ENCODE peak calls at places on chromosomes 3 and 15, in five cellular contexts. V, H, W, Z and J are unnamed samples.

GRCh38 chr3:9316881-9317341 is 45.9 kb upstream of the THUMPD3 start:
- DNase-seq in H (no peak), V (no peak), W (no peak), Z (no peak), J (no peak)

GRCh38 chr3:187193181-187193580 is 4.1 kb upstream of the RTP1 start:
- DNase-seq in V (no peak), H (no peak), Z (no peak), W (no peak), J (no peak)

GRCh38 chr15:101318147-101318809 is 23.2 kb upstream of the SNRPA1 start:
- DNase-seq in V (no peak), W (no peak), Z (no peak), H (no peak), J (no peak)

GRCh38 chr3:76470285-76470684 is 569.6 kb upstream of the ROBO2 start:
- DNase-seq in V (no peak), Z (no peak), W (no peak), H (no peak), J (no peak)

GRCh38 chr15:73935547-73935946 is 9.3 kb downstream of the LOXL1 start:
- DNase-seq in W (no peak), H (no peak), Z (no peak), V (no peak), J (no peak)

GRCh38 chr3:23256741-23257435 is 53.8 kb downstream of the UBE2E2 start:
- DNase-seq in H (no peak), Z (no peak), W (no peak), V (no peak), J (peak)

GRCh38 chr3:185711255-185711870 is 113.5 kb downstream of the IGF2BP2 start:
- DNase-seq in H (no peak), W (no peak), V (no peak), Z (no peak), J (no peak)

GRCh38 chr15:61421470-61421869 is 192.4 kb upstream of the RORA start:
- DNase-seq in Z (no peak), W (no peak), H (no peak), V (no peak), J (no peak)

GRCh38 chr15:68404056-68404798 is 27.7 kb downstream of the ITGA11 start:
- DNase-seq in V (no peak), W (no peak), Z (no peak), H (no peak), J (no peak)

GRCh38 chr3:8658326-8659212 is 14.0 kb upstream of the SSUH2 start:
- DNase-seq in Z (no peak), V (peak), W (no peak), H (peak), J (peak)

GRCh38 chr15:57218826-57219576 is 157.3 kb upstream of the CGNL1 start:
- DNase-seq in V (no peak), Z (no peak), W (no peak), H (peak), J (no peak)

GRCh38 chr15:31235298-31236183 is 91.1 kb upstream of the KLF13 start:
- DNase-seq in Z (no peak), W (no peak), V (no peak), H (peak), J (no peak)

GRCh38 chr3:51099794-51100542 is 285.1 kb upstream of the MANF start:
- DNase-seq in W (peak), Z (peak), H (peak), V (peak), J (no peak)

GRCh38 chr15:31265871-31266711 is 60.5 kb upstream of the KLF13 start:
- DNase-seq in Z (no peak), V (no peak), H (peak), W (no peak), J (peak)

GRCh38 chr15:98428253-98428989 is 219.9 kb upstream of the IGF1R start:
- DNase-seq in Z (peak), H (peak), W (peak), V (peak), J (no peak)

GRCh38 chr3:193546129-193546528 is 8.6 kb downstream of the ATP13A4 start:
- DNase-seq in H (no peak), V (no peak), Z (no peak), W (no peak), J (no peak)

GRCh38 chr15:87827126-87827525 is 429.4 kb downstream of the NTRK3 start:
- DNase-seq in H (no peak), V (no peak), W (no peak), Z (no peak), J (no peak)

GRCh38 chr3:30342319-30343060 is 263.9 kb upstream of the TGFBR2 start:
- DNase-seq in V (peak), H (no peak), Z (no peak), W (no peak), J (no peak)

GRCh38 chr3:152197451-152197850 is 71.3 kb upstream of the MBNL1 start:
- DNase-seq in V (no peak), Z (no peak), W (no peak), H (no peak), J (no peak)

GRCh38 chr3:66648975-66649374 is 148.2 kb upstream of the LRIG1 start:
- DNase-seq in W (no peak), V (no peak), Z (no peak), H (no peak), J (no peak)

GRCh38 chr3:13353936-13354542 is 66.1 kb downstream of the NUP210 start:
- DNase-seq in W (no peak), Z (peak), H (peak), V (no peak), J (no peak)

GRCh38 chr3:50372349-50372748 is 13.0 kb upstream of the TMEM115 start:
- DNase-seq in V (no peak), W (no peak), H (peak), Z (peak), J (no peak)

GRCh38 chr3:140185375-140185774 is 250.4 kb downstream of the CLSTN2 start:
- DNase-seq in V (no peak), Z (no peak), W (no peak), H (no peak), J (no peak)

GRCh38 chr3:146544013-146544928 is at the start of gene PLSCR1:
- DNase-seq in H (peak), W (peak), V (peak), Z (peak), J (peak)

GRCh38 chr3:148997623-148998022 is 6.3 kb downstream of the GYG1 start:
- DNase-seq in V (no peak), W (no peak), Z (no peak), H (no peak), J (no peak)

GRCh38 chr3:149000207-149000745 is 8.9 kb downstream of the GYG1 start:
- DNase-seq in H (no peak), W (no peak), Z (no peak), V (no peak), J (no peak)

GRCh38 chr3:148998715-148999413 is 7.5 kb downstream of the GYG1 start:
- DNase-seq in Z (no peak), W (no peak), V (no peak), H (no peak), J (no peak)

GRCh38 chr3:148999806-149000205 is 8.5 kb downstream of the GYG1 start:
- DNase-seq in H (no peak), Z (no peak), W (no peak), V (no peak), J (no peak)

DNA sequence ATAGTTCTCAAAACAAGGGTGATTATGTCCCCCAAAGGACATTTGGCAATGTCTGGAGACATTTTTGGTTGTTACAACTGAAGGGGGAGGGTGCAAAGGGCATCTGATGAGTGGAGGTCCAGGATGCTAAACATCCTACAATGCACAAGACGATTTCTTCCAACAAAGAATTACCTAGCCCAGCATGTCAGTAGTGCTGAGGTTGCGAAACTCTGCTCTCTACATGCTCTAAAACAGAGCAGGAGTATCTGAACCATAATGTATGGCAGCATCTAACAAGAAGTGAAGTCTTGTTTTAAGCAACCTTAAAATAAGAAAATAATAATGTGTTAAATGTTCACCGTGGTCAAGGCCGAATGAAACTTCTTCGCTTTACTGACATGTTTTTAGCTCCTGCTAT is 7.0 kb downstream of the GYG1 start:
- DNase-seq in W (no peak), V (no peak), Z (no peak), H (no peak), J (no peak)
- TF ChIP-seq MAX in W (no peak), V (no peak), Z (no peak), H (no peak), J (no peak)

GRCh38 chr3:47652142-47652541 is 73.5 kb upstream of the CSPG5 start:
- DNase-seq in H (no peak), V (no peak), Z (no peak), W (no peak), J (no peak)
- TF ChIP-seq SIN3A in H (no peak), V (no peak), Z (no peak), W (no peak), J (no peak)

GRCh38 chr3:64224826-64225606 is at the start of gene PRICKLE2:
- DNase-seq in H (no peak), V (no peak), Z (no peak), W (peak), J (peak)
- TF ChIP-seq MAX in H (no peak), V (no peak), Z (no peak), W (peak), J (no peak)

GRCh38 chr3:17836919-17837318 is 94.5 kb upstream of the TBC1D5 start:
- DNase-seq in Z (no peak), H (no peak), W (no peak), V (no peak), J (no peak)

GRCh38 chr3:17845026-17845425 is 102.6 kb upstream of the TBC1D5 start:
- DNase-seq in H (no peak), Z (no peak), V (no peak), W (no peak), J (no peak)

GRCh38 chr3:17840651-17841050 is 98.2 kb upstream of the TBC1D5 start:
- DNase-seq in Z (no peak), H (no peak), W (no peak), V (no peak), J (no peak)

GRCh38 chr3:17840126-17840525 is 97.7 kb upstream of the TBC1D5 start:
- DNase-seq in H (no peak), V (no peak), W (no peak), Z (no peak), J (no peak)

DNA sequence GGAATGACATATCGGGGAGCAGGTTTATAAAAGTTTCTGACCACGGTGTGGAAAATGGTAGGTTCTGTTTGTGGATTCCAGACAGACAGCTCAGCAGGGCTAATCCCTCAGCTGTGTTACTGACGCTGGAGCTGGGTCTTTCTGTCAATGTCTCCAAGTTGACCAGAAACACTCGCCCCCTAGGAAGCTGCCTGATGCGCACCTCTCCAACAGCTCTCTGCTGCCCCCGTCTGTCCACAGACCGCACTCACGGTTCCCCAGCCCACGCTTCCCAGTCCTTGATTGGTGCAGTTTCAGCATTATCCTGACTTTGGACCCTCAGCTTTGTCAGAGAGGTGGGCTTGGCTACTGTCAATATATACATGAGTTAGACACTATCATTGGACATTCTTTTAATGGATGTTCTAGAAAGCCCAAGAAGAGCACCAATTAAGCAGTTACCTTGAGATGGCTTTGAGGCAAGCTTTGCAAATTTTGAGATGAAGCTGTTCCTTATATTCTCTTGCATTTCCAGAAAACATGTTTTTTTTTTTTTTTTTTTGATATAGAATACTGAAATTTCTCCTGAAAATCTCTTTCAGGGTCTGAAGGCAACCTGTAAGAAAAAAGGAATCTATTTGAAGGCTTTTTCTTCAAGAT is 98.9 kb upstream of the TBC1D5 start:
- DNase-seq in V (peak), H (peak), Z (peak), W (peak), J (peak)
- TF ChIP-seq SIN3A in V (no peak), H (no peak), Z (no peak), W (peak), J (no peak)

GRCh38 chr3:85881833-85882393 is 923.1 kb downstream of the CADM2 start:
- DNase-seq in Z (no peak), H (no peak), W (no peak), V (no peak), J (no peak)
- TF ChIP-seq MAX in Z (no peak), H (no peak), W (no peak), V (no peak), J (no peak)

DNA sequence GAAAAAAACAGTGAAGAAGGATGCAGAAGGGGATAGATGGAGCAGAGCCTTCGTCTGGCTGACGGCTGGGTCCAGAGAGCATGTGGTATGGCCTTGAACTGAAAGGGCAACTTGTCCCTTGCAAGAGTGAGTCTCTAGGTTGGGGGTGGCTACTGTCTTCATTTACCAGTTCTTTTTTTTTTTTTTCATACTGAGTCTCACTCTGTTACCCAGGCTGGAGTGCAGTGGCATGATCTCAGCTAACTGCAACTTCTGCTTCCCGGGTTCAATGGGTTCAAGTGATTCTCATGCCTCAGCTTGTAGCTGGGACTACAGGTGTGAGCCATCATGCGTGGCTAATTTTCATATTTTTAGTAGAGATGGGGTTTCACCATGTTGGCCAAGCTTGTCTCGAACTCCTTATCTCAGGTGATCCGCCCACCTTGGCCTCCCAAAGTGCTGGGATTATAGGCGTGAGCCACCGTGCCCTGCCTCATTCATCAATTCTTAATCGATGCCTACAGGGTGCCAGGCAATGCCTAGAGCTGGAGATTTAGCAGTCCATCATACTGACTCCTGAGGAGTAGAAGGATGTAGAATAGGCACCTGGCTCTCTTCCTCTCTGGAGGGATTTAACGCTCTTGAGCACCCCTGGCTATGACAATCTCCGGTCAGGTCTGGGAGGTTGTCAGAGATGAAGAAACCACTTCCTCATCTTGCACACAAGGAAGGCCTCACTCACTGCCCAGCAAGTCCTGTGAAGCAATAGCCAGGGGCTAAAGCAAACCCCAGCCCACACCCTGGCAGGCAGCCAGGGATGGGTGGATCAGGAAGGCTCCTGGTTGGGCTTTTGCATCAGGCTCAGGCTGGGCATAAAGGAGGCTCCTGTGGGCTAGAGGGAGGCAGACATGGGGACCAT is at the start of gene CAMP:
- DNase-seq in V (peak), W (no peak), H (peak), Z (no peak), J (peak)
- TF ChIP-seq SIN3A in V (no peak), W (no peak), H (no peak), Z (no peak), J (no peak)